ENCODE peak calls at places on chromosomes 13 and 19, in eight cellular contexts. One of them, this sample, is unnamed. For H3K4me1, the result is how much of the 10 kb centered on the place peaks cover.

GRCh38 chr13:30039506-30039905 is 189.1 kb upstream of the UBL3 start:
- DNase-seq in stomach: no peak
- DNase-seq in esophagus squamous epithelium: no peak
- DNase-seq in body of pancreas: no peak
- DNase-seq in IMR-90: no peak
- DNase-seq in endothelial cell of umbilical vein: no peak
- DNase-seq in upper lobe of left lung: no peak
- DNase-seq in esophagus muscularis mucosa: no peak
- DNase-seq in this sample: no peak

GRCh38 chr19:39126593-39127187 is 1.1 kb downstream of the PAK4 start:
- DNase-seq in stomach: peak
- DNase-seq in esophagus squamous epithelium: no peak
- DNase-seq in body of pancreas: peak
- DNase-seq in IMR-90: no peak
- DNase-seq in endothelial cell of umbilical vein: peak
- DNase-seq in upper lobe of left lung: no peak
- DNase-seq in esophagus muscularis mucosa: no peak
- DNase-seq in this sample: no peak

GRCh38 chr13:80157261-80157942 is 183.5 kb downstream of the SPRY2 start:
- DNase-seq in stomach: no peak
- DNase-seq in esophagus squamous epithelium: no peak
- DNase-seq in body of pancreas: no peak
- DNase-seq in IMR-90: peak
- DNase-seq in endothelial cell of umbilical vein: no peak
- DNase-seq in upper lobe of left lung: no peak
- DNase-seq in esophagus muscularis mucosa: no peak
- DNase-seq in this sample: no peak

GRCh38 chr13:98511435-98511834 is 65.5 kb downstream of the STK24 start:
- DNase-seq in stomach: no peak
- DNase-seq in esophagus squamous epithelium: no peak
- DNase-seq in body of pancreas: no peak
- DNase-seq in IMR-90: no peak
- DNase-seq in endothelial cell of umbilical vein: no peak
- DNase-seq in upper lobe of left lung: no peak
- DNase-seq in esophagus muscularis mucosa: no peak
- DNase-seq in this sample: no peak

GRCh38 chr19:8539621-8540149 is 25.7 kb upstream of the ZNF414 start:
- DNase-seq in stomach: no peak
- DNase-seq in esophagus squamous epithelium: no peak
- DNase-seq in body of pancreas: no peak
- DNase-seq in IMR-90: no peak
- DNase-seq in endothelial cell of umbilical vein: no peak
- DNase-seq in upper lobe of left lung: no peak
- DNase-seq in esophagus muscularis mucosa: no peak
- DNase-seq in this sample: no peak

GRCh38 chr19:56170261-56170660 is 5.5 kb upstream of the GALP start:
- DNase-seq in stomach: no peak
- DNase-seq in esophagus squamous epithelium: no peak
- DNase-seq in body of pancreas: peak
- DNase-seq in IMR-90: peak
- DNase-seq in endothelial cell of umbilical vein: no peak
- DNase-seq in upper lobe of left lung: no peak
- DNase-seq in esophagus muscularis mucosa: no peak
- DNase-seq in this sample: peak

GRCh38 chr13:99281811-99282263 is 23.7 kb upstream of the GPR18 start:
- DNase-seq in stomach: peak
- DNase-seq in esophagus squamous epithelium: no peak
- DNase-seq in body of pancreas: no peak
- DNase-seq in IMR-90: no peak
- DNase-seq in endothelial cell of umbilical vein: no peak
- DNase-seq in upper lobe of left lung: peak
- DNase-seq in esophagus muscularis mucosa: no peak
- DNase-seq in this sample: peak

GRCh38 chr19:49415102-49415809 is 8.0 kb downstream of the PTH2 start:
- DNase-seq in stomach: no peak
- DNase-seq in esophagus squamous epithelium: no peak
- DNase-seq in body of pancreas: no peak
- DNase-seq in IMR-90: no peak
- DNase-seq in endothelial cell of umbilical vein: no peak
- DNase-seq in upper lobe of left lung: no peak
- DNase-seq in esophagus muscularis mucosa: no peak
- DNase-seq in this sample: no peak

GRCh38 chr13:19150712-19151228 is 30.9 kb downstream of the TUBA3C start:
- DNase-seq in stomach: no peak
- DNase-seq in esophagus squamous epithelium: no peak
- DNase-seq in body of pancreas: no peak
- DNase-seq in IMR-90: no peak
- DNase-seq in endothelial cell of umbilical vein: no peak
- DNase-seq in upper lobe of left lung: peak
- DNase-seq in esophagus muscularis mucosa: no peak
- DNase-seq in this sample: peak

GRCh38 chr13:67353891-67354459 is 123.8 kb upstream of the PCDH9 start:
- DNase-seq in stomach: no peak
- DNase-seq in esophagus squamous epithelium: no peak
- DNase-seq in body of pancreas: no peak
- DNase-seq in IMR-90: peak
- DNase-seq in endothelial cell of umbilical vein: no peak
- DNase-seq in upper lobe of left lung: no peak
- DNase-seq in esophagus muscularis mucosa: no peak
- DNase-seq in this sample: no peak

GRCh38 chr19:57771417-57771816 is 1.9 kb downstream of the ZNF586 start:
- DNase-seq in stomach: no peak
- DNase-seq in esophagus squamous epithelium: no peak
- DNase-seq in body of pancreas: no peak
- DNase-seq in IMR-90: no peak
- DNase-seq in endothelial cell of umbilical vein: no peak
- DNase-seq in upper lobe of left lung: no peak
- DNase-seq in esophagus muscularis mucosa: no peak
- DNase-seq in this sample: no peak

GRCh38 chr13:35978607-35979316 is 152.4 kb downstream of the DCLK1 start:
- DNase-seq in stomach: no peak
- DNase-seq in esophagus squamous epithelium: no peak
- DNase-seq in body of pancreas: peak
- DNase-seq in IMR-90: peak
- DNase-seq in endothelial cell of umbilical vein: peak
- DNase-seq in upper lobe of left lung: no peak
- DNase-seq in esophagus muscularis mucosa: no peak
- DNase-seq in this sample: no peak

GRCh38 chr19:53019684-53020083 is 6.0 kb downstream of the ERVV-1 start:
- DNase-seq in stomach: no peak
- DNase-seq in esophagus squamous epithelium: no peak
- DNase-seq in body of pancreas: no peak
- DNase-seq in IMR-90: no peak
- DNase-seq in endothelial cell of umbilical vein: no peak
- DNase-seq in upper lobe of left lung: no peak
- DNase-seq in esophagus muscularis mucosa: no peak
- DNase-seq in this sample: no peak

GRCh38 chr19:17448190-17448967 is at the start of gene TMEM221:
- DNase-seq in stomach: peak
- DNase-seq in esophagus squamous epithelium: no peak
- DNase-seq in body of pancreas: peak
- DNase-seq in IMR-90: no peak
- DNase-seq in endothelial cell of umbilical vein: no peak
- DNase-seq in upper lobe of left lung: peak
- DNase-seq in esophagus muscularis mucosa: no peak
- DNase-seq in this sample: peak

GRCh38 chr19:39385629-39386411 is 5.1 kb downstream of the PAF1 start:
- DNase-seq in stomach: no peak
- DNase-seq in esophagus squamous epithelium: no peak
- DNase-seq in body of pancreas: no peak
- DNase-seq in IMR-90: no peak
- DNase-seq in endothelial cell of umbilical vein: no peak
- DNase-seq in upper lobe of left lung: peak
- DNase-seq in esophagus muscularis mucosa: no peak
- DNase-seq in this sample: no peak

GRCh38 chr19:55119053-55119452 is 1.6 kb upstream of the PPP1R12C start:
- DNase-seq in stomach: no peak
- DNase-seq in esophagus squamous epithelium: no peak
- DNase-seq in body of pancreas: no peak
- DNase-seq in IMR-90: no peak
- DNase-seq in endothelial cell of umbilical vein: no peak
- DNase-seq in upper lobe of left lung: no peak
- DNase-seq in esophagus muscularis mucosa: no peak
- DNase-seq in this sample: no peak

GRCh38 chr13:48976677-48977625 is 1.2 kb downstream of the FNDC3A start:
- DNase-seq in stomach: no peak
- DNase-seq in esophagus squamous epithelium: peak
- DNase-seq in body of pancreas: no peak
- DNase-seq in IMR-90: no peak
- DNase-seq in endothelial cell of umbilical vein: peak
- DNase-seq in upper lobe of left lung: no peak
- DNase-seq in esophagus muscularis mucosa: no peak
- DNase-seq in this sample: no peak

GRCh38 chr13:85068231-85068630 is 731.0 kb downstream of the SLITRK6 start:
- DNase-seq in stomach: no peak
- DNase-seq in esophagus squamous epithelium: no peak
- DNase-seq in body of pancreas: no peak
- DNase-seq in IMR-90: no peak
- DNase-seq in endothelial cell of umbilical vein: no peak
- DNase-seq in upper lobe of left lung: no peak
- DNase-seq in esophagus muscularis mucosa: no peak
- DNase-seq in this sample: no peak

GRCh38 chr13:42769650-42770049 is 11.7 kb upstream of the FAM216B start:
- DNase-seq in stomach: no peak
- DNase-seq in esophagus squamous epithelium: no peak
- DNase-seq in body of pancreas: no peak
- DNase-seq in IMR-90: no peak
- DNase-seq in endothelial cell of umbilical vein: no peak
- DNase-seq in upper lobe of left lung: no peak
- DNase-seq in esophagus muscularis mucosa: no peak
- DNase-seq in this sample: no peak

DNA sequence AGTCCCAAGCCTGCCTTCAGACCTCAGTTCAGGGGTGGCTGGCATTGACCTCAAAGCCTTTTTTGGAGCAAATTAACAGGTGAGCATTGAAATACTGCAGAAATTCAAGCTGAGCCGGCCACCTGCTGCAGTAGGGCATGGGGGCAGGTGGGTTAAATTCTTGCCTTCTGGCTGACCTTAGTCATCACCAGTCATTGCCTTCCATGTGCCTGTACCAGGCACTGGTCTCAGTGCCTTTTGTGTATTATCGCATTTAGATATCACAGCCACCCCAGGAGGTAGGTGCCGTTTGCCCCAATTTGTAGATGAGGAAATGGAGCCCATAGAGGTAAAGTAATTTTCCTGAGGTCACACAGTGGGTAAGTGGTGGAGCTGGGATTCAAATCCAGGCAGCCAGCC is 7.2 kb downstream of the PPP1R37 start:
- DNase-seq in stomach: no peak
- DNase-seq in esophagus squamous epithelium: no peak
- DNase-seq in body of pancreas: no peak
- DNase-seq in IMR-90: no peak
- DNase-seq in endothelial cell of umbilical vein: no peak
- DNase-seq in upper lobe of left lung: no peak
- DNase-seq in esophagus muscularis mucosa: no peak
- DNase-seq in this sample: no peak
- H3K4me1 ChIP-seq in stomach: half or more
- H3K4me1 ChIP-seq in esophagus squamous epithelium: half or more
- H3K4me1 ChIP-seq in body of pancreas: half or more
- H3K4me1 ChIP-seq in IMR-90: under half
- H3K4me1 ChIP-seq in endothelial cell of umbilical vein: under half
- H3K4me1 ChIP-seq in upper lobe of left lung: under half
- H3K4me1 ChIP-seq in esophagus muscularis mucosa: half or more
- H3K4me1 ChIP-seq in this sample: under half

DNA sequence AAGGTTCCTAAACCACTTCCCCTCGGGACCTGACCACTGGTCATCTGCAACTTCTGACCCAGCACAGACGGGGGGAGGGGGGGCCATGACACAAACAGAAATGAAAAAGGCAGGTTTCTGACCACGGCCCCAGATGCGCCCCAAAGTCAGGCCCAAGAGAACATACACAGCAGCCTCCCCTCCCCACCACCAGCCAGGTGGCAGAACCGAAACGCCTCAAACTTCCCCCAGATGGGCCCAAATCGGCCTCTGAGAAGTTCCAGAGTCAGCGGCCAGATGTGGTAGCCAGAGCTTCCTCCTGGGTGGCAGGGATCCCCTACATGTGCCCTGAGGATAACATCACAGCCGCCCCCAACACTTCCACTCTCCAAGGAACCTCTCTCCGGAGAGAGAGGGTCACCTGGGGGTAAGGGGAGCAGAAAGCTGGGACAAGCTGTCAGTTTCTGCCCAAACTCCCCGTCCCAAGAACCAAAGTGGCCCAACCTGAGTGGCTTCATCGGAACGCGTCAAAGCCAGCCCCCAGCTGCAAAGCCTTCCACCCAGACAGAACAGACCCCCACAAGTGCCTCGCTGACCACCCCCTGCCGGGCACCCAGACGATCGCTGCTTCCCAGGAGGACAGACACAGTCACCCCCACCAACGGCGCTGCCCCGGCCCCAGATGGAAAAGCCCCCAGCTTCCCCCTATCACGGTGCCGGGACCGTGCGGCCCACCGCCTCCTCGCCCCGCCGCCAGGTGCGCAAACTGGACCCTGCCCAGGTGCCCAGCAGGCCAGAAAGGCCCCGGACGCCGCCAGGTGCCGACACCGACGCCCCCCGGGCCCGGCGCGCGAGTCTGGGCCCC is 800 bp downstream of the ELL start:
- DNase-seq in stomach: peak
- DNase-seq in esophagus squamous epithelium: no peak
- DNase-seq in body of pancreas: peak
- DNase-seq in IMR-90: no peak
- DNase-seq in endothelial cell of umbilical vein: peak
- DNase-seq in upper lobe of left lung: no peak
- DNase-seq in esophagus muscularis mucosa: no peak
- DNase-seq in this sample: no peak
- TF ChIP-seq POLR2A in stomach: no peak
- TF ChIP-seq POLR2A in esophagus squamous epithelium: no peak
- TF ChIP-seq POLR2A in body of pancreas: no peak
- TF ChIP-seq POLR2A in IMR-90: peak
- TF ChIP-seq POLR2A in endothelial cell of umbilical vein: no peak
- TF ChIP-seq POLR2A in upper lobe of left lung: no peak
- TF ChIP-seq POLR2A in esophagus muscularis mucosa: no peak
- TF ChIP-seq POLR2A in this sample: no peak

GRCh38 chr19:440391-441212 is 20.2 kb downstream of the SHC2 start:
- DNase-seq in stomach: no peak
- DNase-seq in esophagus squamous epithelium: no peak
- DNase-seq in body of pancreas: no peak
- DNase-seq in IMR-90: no peak
- DNase-seq in endothelial cell of umbilical vein: no peak
- DNase-seq in upper lobe of left lung: peak
- DNase-seq in esophagus muscularis mucosa: no peak
- DNase-seq in this sample: no peak
- H3K4me3 ChIP-seq in stomach: no peak
- H3K4me3 ChIP-seq in esophagus squamous epithelium: no peak
- H3K4me3 ChIP-seq in body of pancreas: no peak
- H3K4me3 ChIP-seq in IMR-90: no peak
- H3K4me3 ChIP-seq in endothelial cell of umbilical vein: no peak
- H3K4me3 ChIP-seq in upper lobe of left lung: no peak
- H3K4me3 ChIP-seq in esophagus muscularis mucosa: no peak
- H3K4me3 ChIP-seq in this sample: no peak

DNA sequence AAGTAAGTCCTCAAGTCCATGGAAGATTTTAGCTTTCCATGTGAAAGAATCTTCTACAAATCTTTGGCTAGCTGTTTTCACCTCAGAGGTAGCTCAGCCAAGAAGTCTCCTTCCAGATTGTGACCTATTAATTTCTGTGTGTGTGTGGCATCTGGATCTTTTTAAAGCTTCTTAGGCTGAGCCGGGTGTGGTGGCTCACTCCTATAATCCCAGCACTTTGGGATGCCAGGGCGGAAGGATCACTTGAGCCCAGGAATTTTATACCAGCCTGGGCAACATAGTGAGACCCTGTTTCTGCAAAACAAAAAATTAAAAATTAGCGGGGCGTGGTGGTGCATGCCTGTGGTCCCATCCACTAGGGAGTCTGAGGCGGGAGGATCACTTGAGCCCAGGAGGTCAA is 13.4 kb upstream of the SLC44A2 start:
- DNase-seq in stomach: no peak
- DNase-seq in esophagus squamous epithelium: no peak
- DNase-seq in body of pancreas: no peak
- DNase-seq in IMR-90: no peak
- DNase-seq in endothelial cell of umbilical vein: no peak
- DNase-seq in upper lobe of left lung: no peak
- DNase-seq in esophagus muscularis mucosa: no peak
- DNase-seq in this sample: no peak
- H3K4me1 ChIP-seq in stomach: half or more
- H3K4me1 ChIP-seq in esophagus squamous epithelium: under half
- H3K4me1 ChIP-seq in body of pancreas: under half
- H3K4me1 ChIP-seq in IMR-90: under half
- H3K4me1 ChIP-seq in endothelial cell of umbilical vein: under half
- H3K4me1 ChIP-seq in upper lobe of left lung: under half
- H3K4me1 ChIP-seq in esophagus muscularis mucosa: under half
- H3K4me1 ChIP-seq in this sample: under half